ENCODE peak calls at places on chromosomes 5 and 9, in seven cellular contexts. M, H, N, W, I, A and F are unnamed samples. For H3K4me1, the result is how much of the 10 kb centered on the place peaks cover.

GRCh38 chr9:21505425-21506179 is 23.5 kb upstream of the IFNE start:
- DNase-seq in M (no peak), N (no peak), H (no peak), I (no peak), W (peak), A (peak), F (no peak)

GRCh38 chr5:180377556-180378197 is 24.5 kb upstream of the GFPT2 start:
- DNase-seq in M (no peak), N (no peak), H (no peak), W (no peak), A (no peak), I (no peak), F (no peak)

GRCh38 chr9:37528652-37529072 is 42.9 kb downstream of the POLR1E start:
- DNase-seq in I (no peak), A (peak), W (no peak), M (no peak), N (no peak), H (no peak), F (no peak)

GRCh38 chr5:36691993-36692392 is 85.6 kb downstream of the SLC1A3 start:
- DNase-seq in N (no peak), W (no peak), M (no peak), A (no peak), H (no peak), I (no peak), F (no peak)

GRCh38 chr5:102152906-102153787 is 142.9 kb downstream of the SLCO4C1 start:
- DNase-seq in I (no peak), A (no peak), M (peak), N (no peak), H (no peak), W (no peak), F (no peak)

GRCh38 chr9:111451570-111451969 is 32.6 kb downstream of the ECPAS start:
- DNase-seq in M (no peak), A (peak), H (no peak), W (no peak), N (no peak), I (no peak), F (no peak)

GRCh38 chr5:38755171-38755570 is 90.6 kb upstream of the OSMR start:
- DNase-seq in M (peak), H (no peak), N (no peak), W (peak), A (peak), I (no peak), F (no peak)

GRCh38 chr9:94941211-94941875 is 214.8 kb downstream of the AOPEP start:
- DNase-seq in W (no peak), A (no peak), I (no peak), N (no peak), M (no peak), H (no peak), F (no peak)

GRCh38 chr5:26700759-26701384 is 337.5 kb downstream of the CDH9 start:
- DNase-seq in W (no peak), N (no peak), M (peak), I (no peak), H (no peak), A (no peak), F (no peak)

GRCh38 chr5:107982703-107983425 is 312.1 kb upstream of the EFNA5 start:
- DNase-seq in N (no peak), I (no peak), H (no peak), M (no peak), W (no peak), A (no peak), F (no peak)

GRCh38 chr9:99030082-99030481 is 74.8 kb upstream of the TGFBR1 start:
- DNase-seq in I (no peak), H (peak), W (peak), N (no peak), A (peak), M (no peak), F (no peak)

GRCh38 chr5:178403351-178403750 is 170.7 kb upstream of the PHYKPL start:
- DNase-seq in A (no peak), W (no peak), M (no peak), N (no peak), I (no peak), H (no peak), F (no peak)

GRCh38 chr9:129336601-129337286 is 158.7 kb upstream of the IER5L start:
- DNase-seq in W (peak), N (no peak), A (peak), H (no peak), I (peak), M (peak), F (no peak)

GRCh38 chr5:80439213-80439612 is 31.3 kb downstream of the ZFYVE16 start:
- DNase-seq in N (no peak), H (no peak), I (no peak), W (no peak), M (no peak), A (no peak), F (no peak)

GRCh38 chr5:83430130-83431010 is 41.2 kb upstream of the VCAN start:
- DNase-seq in W (peak), A (peak), I (peak), N (peak), M (peak), H (peak), F (no peak)

DNA sequence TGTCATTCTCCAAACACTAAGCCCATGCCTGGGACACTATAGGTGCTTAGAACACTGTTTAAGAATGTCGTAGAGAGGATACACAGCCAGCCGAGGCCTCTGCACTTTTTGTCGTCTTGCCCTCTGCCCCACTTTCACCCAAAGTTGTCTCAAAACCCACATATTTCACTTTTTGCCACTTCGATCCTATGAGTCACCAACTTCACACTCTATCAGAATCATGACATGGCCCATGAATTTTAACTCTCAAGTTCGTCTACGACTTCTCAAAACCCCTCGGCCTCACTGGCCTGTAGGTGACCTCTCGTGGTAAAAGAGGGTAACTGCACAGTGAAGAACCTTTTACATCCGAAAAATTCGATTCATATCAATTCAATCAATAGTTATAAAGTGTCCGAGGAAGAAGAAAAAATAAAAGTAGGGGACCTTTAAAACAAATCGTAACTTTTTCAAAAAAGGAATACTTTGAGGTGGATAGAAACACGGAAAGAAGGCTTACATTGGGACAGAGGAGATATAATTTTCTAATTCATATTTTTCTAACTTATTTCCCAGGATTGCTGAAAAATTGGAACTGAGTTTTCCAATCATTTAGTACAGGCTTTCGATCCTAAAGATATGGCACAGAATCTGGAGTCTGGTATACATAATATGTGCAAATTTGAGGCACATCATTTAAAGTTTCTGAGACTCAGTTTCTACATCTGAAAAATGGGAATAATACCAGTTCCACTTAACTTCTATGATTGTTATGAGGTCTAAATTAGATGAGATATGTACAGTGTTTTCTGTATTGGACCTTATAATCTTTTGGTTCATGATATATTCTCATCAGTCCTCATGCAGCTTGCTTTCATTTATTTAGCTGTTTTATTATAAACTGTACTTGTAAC is 122.6 kb downstream of the APBA1 start:
- DNase-seq in M (peak), W (peak), N (no peak), H (no peak), A (peak), I (no peak), F (no peak)
- TF ChIP-seq CTCF in M (peak), W (peak), N (peak), H (peak), A (peak), I (peak), F (peak)

GRCh38 chr9:137676998-137677397 is 58.2 kb downstream of the EHMT1 start:
- DNase-seq in N (no peak), A (no peak), W (no peak), H (no peak), M (no peak), I (no peak), F (no peak)
- H3K4me1 ChIP-seq in N (under half), A (under half), W (under half), H (under half), M (under half), I (under half), F (under half)

DNA sequence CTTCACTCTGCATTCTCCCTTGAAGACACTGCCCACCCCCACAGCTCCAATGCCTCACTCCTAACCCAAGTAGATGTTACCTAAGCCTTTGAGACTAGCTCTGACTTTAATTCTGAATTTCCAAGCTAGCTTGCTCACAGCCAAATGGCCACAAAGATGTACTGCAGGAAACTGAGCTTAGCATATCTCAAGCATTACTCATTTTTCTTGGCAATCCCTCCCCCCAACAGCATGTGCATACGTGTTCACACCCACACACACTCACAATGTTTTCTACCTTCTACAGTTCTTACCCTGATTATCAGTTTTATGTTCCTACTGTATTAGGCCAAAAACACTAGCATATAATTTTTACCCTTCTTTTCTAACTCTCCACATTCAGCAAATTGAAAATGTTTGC is 13.7 kb upstream of the GRIA1 start:
- DNase-seq in N (no peak), I (no peak), H (no peak), A (peak), M (peak), W (peak), F (no peak)
- TF ChIP-seq CTCF in N (no peak), I (no peak), H (no peak), A (peak), M (no peak), W (peak), F (no peak)

GRCh38 chr9:68738346-68738745 is 33.3 kb downstream of the PIP5K1B start:
- DNase-seq in H (no peak), A (no peak), I (no peak), N (no peak), M (no peak), W (no peak), F (no peak)
- H3K4me1 ChIP-seq in H (under half), A (under half), I (under half), N (under half), M (under half), W (under half), F (under half)